ENCODE peak calls at places on chromosomes 16 and 17, in four cellular contexts. One of them, this sample, is unnamed.

GRCh38 chr17:182164-182751 is 808 bp upstream of the DOC2B start:
- DNase-seq in HepG2: peak; percentile 42
- DNase-seq in GM12878: no peak
- DNase-seq in K562: no peak
- DNase-seq in this sample: peak; percentile 31

GRCh38 chr16:52552643-52553042 is 5.7 kb upstream of the TOX3 start:
- DNase-seq in GM12878: no peak
- DNase-seq in K562: no peak
- DNase-seq in HepG2: no peak
- DNase-seq in this sample: no peak

GRCh38 chr17:10798332-10798749 is 5.6 kb downstream of the TMEM238L start:
- DNase-seq in GM12878: no peak
- DNase-seq in HepG2: no peak
- DNase-seq in K562: no peak
- DNase-seq in this sample: no peak

GRCh38 chr17:63042443-63042842 is 76.4 kb downstream of the TANC2 start:
- DNase-seq in K562: no peak
- DNase-seq in GM12878: no peak
- DNase-seq in HepG2: no peak
- DNase-seq in this sample: no peak

GRCh38 chr17:50108556-50108955 is 13.4 kb downstream of the PDK2 start:
- DNase-seq in K562: no peak
- DNase-seq in GM12878: no peak
- DNase-seq in HepG2: no peak
- DNase-seq in this sample: no peak

GRCh38 chr17:7042507-7043194 is 1.2 kb downstream of the SLC16A11 start:
- DNase-seq in K562: no peak
- DNase-seq in GM12878: no peak
- DNase-seq in HepG2: no peak
- DNase-seq in this sample: peak; percentile 52

GRCh38 chr16:19284207-19284606 is 1.3 kb upstream of the CLEC19A start:
- DNase-seq in K562: no peak
- DNase-seq in GM12878: no peak
- DNase-seq in HepG2: no peak
- DNase-seq in this sample: no peak

GRCh38 chr17:45128331-45128730 is 4.0 kb downstream of the PLCD3 start:
- DNase-seq in GM12878: no peak
- DNase-seq in HepG2: no peak
- DNase-seq in K562: no peak
- DNase-seq in this sample: no peak

GRCh38 chr17:17900615-17901520 is 64.1 kb upstream of the SREBF1 start:
- DNase-seq in K562: no peak
- DNase-seq in HepG2: peak; percentile 96
- DNase-seq in GM12878: no peak
- DNase-seq in this sample: no peak

GRCh38 chr16:4813251-4814003 is 11.0 kb upstream of the ROGDI start:
- DNase-seq in K562: no peak
- DNase-seq in GM12878: no peak
- DNase-seq in HepG2: no peak
- DNase-seq in this sample: no peak

GRCh38 chr17:55295411-55296170 is 30.8 kb downstream of the HLF start:
- DNase-seq in K562: peak; percentile 82
- DNase-seq in GM12878: no peak
- DNase-seq in HepG2: peak; percentile 77
- DNase-seq in this sample: peak; percentile 67

GRCh38 chr16:17365591-17366298 is 105.0 kb downstream of the XYLT1 start:
- DNase-seq in HepG2: no peak
- DNase-seq in K562: no peak
- DNase-seq in GM12878: no peak
- DNase-seq in this sample: no peak

GRCh38 chr17:1959871-1960569 is 65.1 kb downstream of the RTN4RL1 start:
- DNase-seq in HepG2: no peak
- DNase-seq in GM12878: no peak
- DNase-seq in K562: no peak
- DNase-seq in this sample: no peak

GRCh38 chr17:65191805-65192740 is 54.9 kb downstream of the RGS9 start:
- DNase-seq in K562: no peak
- DNase-seq in GM12878: no peak
- DNase-seq in HepG2: peak; percentile 20
- DNase-seq in this sample: no peak

GRCh38 chr17:17484451-17484899 is 7.7 kb downstream of the MED9 start:
- DNase-seq in K562: no peak
- DNase-seq in GM12878: no peak
- DNase-seq in HepG2: no peak
- DNase-seq in this sample: no peak

GRCh38 chr17:55238931-55239297 is 25.8 kb upstream of the HLF start:
- DNase-seq in K562: peak; percentile 44
- DNase-seq in HepG2: peak; percentile 44
- DNase-seq in GM12878: no peak
- DNase-seq in this sample: peak; percentile 36

GRCh38 chr17:48551601-48552452 is 6.9 kb upstream of the HOXB2 start:
- DNase-seq in HepG2: no peak
- DNase-seq in GM12878: no peak
- DNase-seq in K562: no peak
- DNase-seq in this sample: no peak

GRCh38 chr17:19508327-19508867 is 25.3 kb upstream of the SLC47A1 start:
- DNase-seq in GM12878: no peak
- DNase-seq in K562: peak; percentile 34
- DNase-seq in HepG2: no peak
- DNase-seq in this sample: peak; percentile 50

GRCh38 chr17:897970-898619 is 81.5 kb downstream of the NXN start:
- DNase-seq in K562: no peak
- DNase-seq in HepG2: no peak
- DNase-seq in GM12878: no peak
- DNase-seq in this sample: no peak

GRCh38 chr16:1983544-1984346 is at the start of gene GFER:
- DNase-seq in HepG2: peak; percentile 81
- DNase-seq in K562: peak; percentile 92
- DNase-seq in GM12878: peak; percentile 43
- DNase-seq in this sample: peak; percentile 95

GRCh38 chr17:1724869-1725641 is 551 bp downstream of the WDR81 start:
- DNase-seq in K562: no peak
- DNase-seq in GM12878: no peak
- DNase-seq in HepG2: no peak
- DNase-seq in this sample: peak; percentile 36

GRCh38 chr16:63933841-63934240 is 1188.0 kb downstream of the CDH11 start:
- DNase-seq in HepG2: no peak
- DNase-seq in GM12878: no peak
- DNase-seq in K562: no peak
- DNase-seq in this sample: no peak

GRCh38 chr16:77585852-77586251 is 136.5 kb upstream of the NUDT7 start:
- DNase-seq in K562: no peak
- DNase-seq in GM12878: no peak
- DNase-seq in HepG2: no peak
- DNase-seq in this sample: no peak

GRCh38 chr16:4718466-4718865 is 15.6 kb downstream of the ANKS3 start:
- DNase-seq in HepG2: no peak
- DNase-seq in GM12878: no peak
- DNase-seq in K562: no peak
- DNase-seq in this sample: no peak

GRCh38 chr17:66775881-66776400 is 59.0 kb upstream of the CACNG5 start:
- DNase-seq in GM12878: no peak
- DNase-seq in K562: no peak
- DNase-seq in HepG2: no peak
- DNase-seq in this sample: no peak

GRCh38 chr16:85335584-85336492 is 223.6 kb upstream of the CIBAR2 start:
- DNase-seq in GM12878: no peak
- DNase-seq in K562: no peak
- DNase-seq in HepG2: no peak
- DNase-seq in this sample: no peak

GRCh38 chr16:11024333-11025053 is 80.1 kb downstream of the CLEC16A start:
- DNase-seq in HepG2: peak; percentile 81
- DNase-seq in K562: no peak
- DNase-seq in GM12878: no peak
- DNase-seq in this sample: no peak

GRCh38 chr17:78128616-78129384 is at the start of gene TMC6:
- DNase-seq in HepG2: peak; percentile 87
- DNase-seq in K562: peak; percentile 94
- DNase-seq in GM12878: no peak
- DNase-seq in this sample: peak; percentile 82

GRCh38 chr17:78129385-78130079 is 977 bp upstream of the TMC6 start:
- DNase-seq in HepG2: no peak
- DNase-seq in GM12878: no peak
- DNase-seq in K562: no peak
- DNase-seq in this sample: no peak

GRCh38 chr17:78126895-78127239 is 1.7 kb downstream of the TMC6 start:
- DNase-seq in HepG2: no peak
- DNase-seq in GM12878: no peak
- DNase-seq in K562: no peak
- DNase-seq in this sample: no peak

GRCh38 chr17:78127240-78127887 is 1.2 kb downstream of the TMC6 start:
- DNase-seq in K562: peak; percentile 51
- DNase-seq in GM12878: no peak
- DNase-seq in HepG2: peak; percentile 93
- DNase-seq in this sample: no peak

DNA sequence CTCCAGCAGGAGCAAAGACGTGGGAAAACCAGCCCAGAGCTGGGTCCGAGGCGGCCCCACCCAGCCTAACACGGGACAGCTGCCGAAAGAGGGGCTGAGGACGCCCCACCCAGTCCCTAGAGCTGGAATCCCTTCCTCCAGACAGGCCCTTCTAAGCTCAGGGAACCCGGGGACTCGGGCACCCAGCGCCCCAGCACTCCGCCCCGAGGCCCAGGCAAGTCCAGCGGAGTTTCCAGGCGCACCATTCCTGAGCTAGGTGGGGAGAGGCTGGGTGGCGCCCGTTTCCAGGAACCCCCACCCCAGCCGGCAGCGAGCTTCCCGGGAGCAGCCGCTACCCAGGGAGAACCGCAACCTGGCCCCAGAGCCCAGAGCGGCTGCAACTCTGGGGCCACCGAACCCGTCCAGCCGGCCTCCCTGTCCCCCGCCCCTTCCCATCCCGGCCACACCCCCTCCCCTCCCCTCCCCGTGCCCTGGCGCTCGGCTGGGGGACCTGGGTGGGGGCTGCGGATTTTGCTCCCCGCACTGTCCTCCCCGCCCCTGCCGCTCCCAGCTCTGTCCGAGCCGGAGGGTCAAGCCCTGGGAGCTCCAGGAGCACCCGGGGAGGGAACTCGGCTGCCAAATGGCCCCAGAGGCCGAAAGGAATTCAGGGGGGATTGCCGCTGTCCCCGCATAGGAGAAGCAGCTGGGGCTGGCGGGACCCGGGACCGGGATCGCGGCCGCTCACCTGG is 503 bp downstream of the TMC6 start:
- DNase-seq in GM12878: no peak
- DNase-seq in HepG2: peak; percentile 45
- DNase-seq in K562: peak; percentile 80
- DNase-seq in this sample: peak; percentile 61
- TF ChIP-seq ATF3 in GM12878: no peak
- TF ChIP-seq ATF3 in HepG2: no peak
- TF ChIP-seq ATF3 in K562: no peak
- TF ChIP-seq ATF3 in this sample: no peak

GRCh38 chr17:4357671-4358070 is 8.8 kb downstream of the UBE2G1 start:
- DNase-seq in K562: no peak
- DNase-seq in HepG2: no peak
- DNase-seq in GM12878: no peak
- DNase-seq in this sample: no peak
- TF ChIP-seq CBFB in K562: no peak
- TF ChIP-seq CBFB in HepG2: no peak
- TF ChIP-seq CBFB in GM12878: no peak
- TF ChIP-seq CBFB in this sample: no peak

DNA sequence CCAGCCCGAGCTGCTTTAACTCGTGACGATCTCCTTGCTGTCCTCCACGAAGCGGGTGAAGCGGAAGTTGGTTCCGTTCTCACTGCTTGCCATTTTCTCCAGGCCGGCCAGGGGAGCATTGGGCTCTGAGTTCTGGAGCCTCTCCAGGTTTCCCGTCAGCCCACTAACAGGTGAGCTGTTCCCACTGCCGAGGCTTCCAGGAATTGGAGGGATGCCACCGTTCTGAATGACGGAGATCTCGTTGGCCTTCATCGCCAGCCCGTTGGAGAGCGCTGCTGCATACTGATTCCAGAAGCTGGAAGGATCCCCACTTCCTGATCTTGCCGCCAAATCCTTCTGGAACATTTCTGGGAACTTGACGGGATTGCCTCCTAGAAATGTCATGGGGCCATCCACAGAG is 14.0 kb downstream of the SALL1 start:
- DNase-seq in K562: no peak
- DNase-seq in HepG2: no peak
- DNase-seq in GM12878: no peak
- DNase-seq in this sample: no peak
- TF ChIP-seq SP1 in K562: no peak
- TF ChIP-seq SP1 in HepG2: no peak
- TF ChIP-seq SP1 in GM12878: no peak
- TF ChIP-seq SP1 in this sample: no peak

GRCh38 chr16:30476991-30477390 is 4.4 kb downstream of the ITGAL start:
- DNase-seq in GM12878: no peak
- DNase-seq in HepG2: no peak
- DNase-seq in K562: peak; percentile 1
- DNase-seq in this sample: no peak

GRCh38 chr16:30478766-30479478 is 6.4 kb downstream of the ITGAL start:
- DNase-seq in K562: peak; percentile 4
- DNase-seq in HepG2: no peak
- DNase-seq in GM12878: no peak
- DNase-seq in this sample: no peak

GRCh38 chr16:30484887-30485286 is 12.3 kb downstream of the ITGAL start:
- DNase-seq in K562: no peak
- DNase-seq in HepG2: no peak
- DNase-seq in GM12878: no peak
- DNase-seq in this sample: no peak

GRCh38 chr16:30485818-30486436 is 13.4 kb downstream of the ITGAL start:
- DNase-seq in K562: no peak
- DNase-seq in GM12878: no peak
- DNase-seq in HepG2: no peak
- DNase-seq in this sample: no peak

GRCh38 chr16:30482366-30482765 is 9.8 kb downstream of the ITGAL start:
- DNase-seq in HepG2: no peak
- DNase-seq in GM12878: no peak
- DNase-seq in K562: peak; percentile 60
- DNase-seq in this sample: no peak
- TF ChIP-seq ATF3 in HepG2: no peak
- TF ChIP-seq ATF3 in GM12878: no peak
- TF ChIP-seq ATF3 in K562: no peak
- TF ChIP-seq ATF3 in this sample: no peak

This sample was measured in WTC11.